ENCODE peak calls at places on chromosomes 1 and 21, in eight cellular contexts. V is heart left ventricle; Q is WERI-Rb-1; U is H9; W is M059J; E is neuronal stem cell; K is astrocyte of the spinal cord; Y is stimulated activated CD8-positive, alpha-beta memory T cell treated with anti-CD3 and anti-CD28 coated beads, Interleukin-2, amount 100 ng/mL, for 1 hour. S is an unnamed sample.

GRCh38 chr1:100441651-100442050 is 89.3 kb downstream of the CDC14A start:
- DNase-seq in V (no peak), Q (no peak), U (no peak), W (no peak), E (no peak), K (no peak), Y (no peak), S (no peak)

GRCh38 chr1:161158316-161159016 is 834 bp upstream of the USP21 start:
- DNase-seq in V (no peak), Q (no peak), U (no peak), W (no peak), E (no peak), K (no peak), Y (no peak), S (no peak)

GRCh38 chr1:153365696-153366095 is 8.0 kb downstream of the S100A9 start:
- DNase-seq in V (no peak), Q (no peak), U (peak; percentile 14), W (no peak), E (no peak), K (no peak), Y (no peak), S (no peak)

GRCh38 chr1:61083014-61083798 is 845 bp downstream of the NFIA start:
- DNase-seq in V (peak; percentile 72), Q (peak; percentile 8), U (no peak), W (peak; percentile 16), E (no peak), K (no peak), Y (no peak), S (peak; percentile 13)

GRCh38 chr1:225642177-225642576 is 10.7 kb downstream of the ENAH start:
- DNase-seq in V (no peak), Q (no peak), U (no peak), W (no peak), E (no peak), K (no peak), Y (no peak), S (no peak)

GRCh38 chr1:11098931-11099309 is 749 bp downstream of the EXOSC10 start:
- DNase-seq in V (no peak), Q (no peak), U (no peak), W (no peak), E (no peak), K (no peak), Y (no peak), S (no peak)

GRCh38 chr21:45747233-45747766 is 103.8 kb downstream of the PCBP3 start:
- DNase-seq in V (no peak), Q (no peak), U (no peak), W (no peak), E (no peak), K (no peak), Y (no peak), S (no peak)

GRCh38 chr1:9827558-9828185 is 3.9 kb upstream of the CLSTN1 start:
- DNase-seq in V (no peak), Q (no peak), U (peak; percentile 42), W (no peak), E (no peak), K (peak; percentile 55), Y (no peak), S (no peak)

S was measured in CD4-positive, alpha-beta T cell.